ENCODE peak calls at places on chromosomes 6 and 20, in eight cellular contexts. A is activated CD4-positive, alpha-beta T cell treated with anti-CD3 and anti-CD28 coated beads for 1 hour; J is Calu3; P is psoas muscle; F is NCI-H460; Q is GOT3; X is EL; N is activated T-cell treated with anti-CD3 and anti-CD28 coated beads, Interleukin-2, amount 50 U/mL, for 4 hours. M is an unnamed sample.

GRCh38 chr20:47225458-47225857 is 131.0 kb downstream of the ZMYND8 start:
- DNase-seq in A (no peak), J (no peak), P (no peak), F (no peak), Q (no peak), X (no peak), N (no peak), M (no peak)

GRCh38 chr6:28336284-28337024 is 506 bp upstream of the ZSCAN31 start:
- DNase-seq in A (no peak), J (peak), P (no peak), F (no peak), Q (no peak), X (peak), N (no peak), M (peak)

GRCh38 chr6:144286503-144287393 is 1.6 kb downstream of the UTRN start:
- DNase-seq in A (no peak), J (peak), P (peak), F (peak), Q (peak), X (peak), N (no peak), M (peak)

GRCh38 chr20:37956099-37956498 is 53.2 kb downstream of the VSTM2L start:
- DNase-seq in A (no peak), J (no peak), P (no peak), F (no peak), Q (no peak), X (no peak), N (no peak), M (no peak)

GRCh38 chr6:144497650-144498049 is 212.5 kb downstream of the UTRN start:
- DNase-seq in A (no peak), J (no peak), P (no peak), F (no peak), Q (no peak), X (no peak), N (no peak), M (no peak)

GRCh38 chr20:51661609-51662178 is 106.5 kb downstream of the ATP9A start:
- DNase-seq in A (peak), J (peak), P (no peak), F (no peak), Q (no peak), X (peak), N (peak), M (peak)

GRCh38 chr20:19275038-19275629 is 62.7 kb downstream of the SLC24A3 start:
- DNase-seq in A (no peak), J (no peak), P (no peak), F (no peak), Q (no peak), X (no peak), N (no peak), M (no peak)

GRCh38 chr20:62475027-62475818 is 572 bp downstream of the GATA5 start:
- DNase-seq in A (no peak), J (no peak), P (no peak), F (no peak), Q (no peak), X (no peak), N (no peak), M (no peak)

GRCh38 chr20:5095931-5096330 is 23.8 kb downstream of the PCNA start:
- DNase-seq in A (no peak), J (no peak), P (no peak), F (no peak), Q (no peak), X (no peak), N (no peak), M (no peak)

GRCh38 chr6:88380618-88381288 is 214.6 kb upstream of the CNR1 start:
- DNase-seq in A (no peak), J (no peak), P (no peak), F (no peak), Q (no peak), X (peak), N (no peak), M (no peak)

GRCh38 chr6:9554351-9554750 is 860.5 kb downstream of the TFAP2A start:
- DNase-seq in A (no peak), J (no peak), P (no peak), F (no peak), Q (no peak), X (no peak), N (no peak), M (no peak)

GRCh38 chr20:63009044-63009961 is 2.5 kb upstream of the BHLHE23 start:
- DNase-seq in A (peak), J (peak), P (peak), F (peak), Q (peak), X (peak), N (peak), M (peak)

GRCh38 chr20:35129647-35130069 is 17.5 kb downstream of the EDEM2 start:
- DNase-seq in A (no peak), J (no peak), P (no peak), F (peak), Q (no peak), X (peak), N (no peak), M (peak)

GRCh38 chr6:138518054-138518453 is 18.8 kb upstream of the NHSL1 start:
- DNase-seq in A (no peak), J (no peak), P (no peak), F (no peak), Q (no peak), X (no peak), N (no peak), M (no peak)

GRCh38 chr20:16106191-16106849 is 466.9 kb downstream of the KIF16B start:
- DNase-seq in A (no peak), J (no peak), P (no peak), F (no peak), Q (no peak), X (no peak), N (no peak), M (no peak)

GRCh38 chr20:20741067-20742045 is 28.9 kb upstream of the RALGAPA2 start:
- DNase-seq in A (no peak), J (no peak), P (no peak), F (no peak), Q (no peak), X (no peak), N (no peak), M (no peak)

GRCh38 chr6:118708736-118709135 is 57.3 kb upstream of the CEP85L start:
- DNase-seq in A (no peak), J (no peak), P (no peak), F (peak), Q (no peak), X (peak), N (no peak), M (no peak)

GRCh38 chr6:157036245-157036681 is 259.1 kb downstream of the ARID1B start:
- DNase-seq in A (no peak), J (no peak), P (no peak), F (no peak), Q (no peak), X (no peak), N (no peak), M (no peak)

GRCh38 chr20:53623454-53624206 is 30.0 kb upstream of the ZNF217 start:
- DNase-seq in A (peak), J (peak), P (peak), F (peak), Q (no peak), X (peak), N (peak), M (peak)

GRCh38 chr20:33733654-33734576 is 2.1 kb downstream of the ZNF341 start:
- DNase-seq in A (no peak), J (peak), P (no peak), F (peak), Q (peak), X (peak), N (no peak), M (peak)

GRCh38 chr6:5249451-5250122 is 11.2 kb downstream of the LYRM4 start:
- DNase-seq in A (no peak), J (no peak), P (no peak), F (no peak), Q (no peak), X (no peak), N (no peak), M (no peak)

GRCh38 chr6:161394437-161394836 is 120.6 kb upstream of the AGPAT4 start:
- DNase-seq in A (no peak), J (no peak), P (no peak), F (no peak), Q (no peak), X (no peak), N (no peak), M (no peak)

GRCh38 chr20:14711681-14712080 is 374.3 kb upstream of the FLRT3 start:
- DNase-seq in A (no peak), J (no peak), P (no peak), F (no peak), Q (no peak), X (no peak), N (no peak), M (no peak)

GRCh38 chr20:19774086-19774933 is 16.3 kb downstream of the RIN2 start:
- DNase-seq in A (no peak), J (no peak), P (no peak), F (no peak), Q (no peak), X (no peak), N (no peak), M (peak)

GRCh38 chr6:13908955-13909381 is 15.8 kb upstream of the RNF182 start:
- DNase-seq in A (no peak), J (peak), P (no peak), F (peak), Q (no peak), X (peak), N (peak), M (peak)